ENCODE peak calls at places on chromosome 14, in five cellular contexts. T is mammary epithelial cell, X is right cardiac atrium, M is tibial artery, A is PC-9. O is an unnamed sample.

GRCh38 chr14:66228267-66228970 is 257.8 kb upstream of the CCDC196 start:
- DNase-seq in M (no peak), A (no peak), X (no peak), T (peak), O (no peak)

GRCh38 chr14:92403981-92404380 is 81.0 kb downstream of the SLC24A4 start:
- DNase-seq in A (no peak), T (no peak), X (no peak), M (no peak), O (no peak)

GRCh38 chr14:104900639-104901512 is 23.8 kb upstream of the PLD4 start:
- DNase-seq in X (no peak), M (no peak), A (no peak), T (no peak), O (no peak)

GRCh38 chr14:106509176-106509575 is 982.8 kb downstream of the TMEM121 start:
- DNase-seq in T (no peak), M (no peak), A (no peak), X (no peak), O (no peak)

GRCh38 chr14:54935958-54936357 is 33.3 kb upstream of the GCH1 start:
- DNase-seq in T (peak), A (no peak), M (no peak), X (no peak), O (no peak)

GRCh38 chr14:51419685-51420084 is 179.6 kb downstream of the TMX1 start:
- DNase-seq in X (no peak), M (no peak), T (no peak), A (no peak), O (no peak)

GRCh38 chr14:104130974-104131651 is 7.3 kb upstream of the KIF26A start:
- DNase-seq in X (peak), A (peak), T (no peak), M (no peak), O (no peak)

GRCh38 chr14:77268989-77269595 is 1.9 kb downstream of the NGB start:
- DNase-seq in X (no peak), A (no peak), T (peak), M (no peak), O (no peak)

GRCh38 chr14:88983755-88984154 is 159.3 kb downstream of the TTC8 start:
- DNase-seq in X (no peak), T (peak), A (no peak), M (no peak), O (no peak)

GRCh38 chr14:37376944-37377609 is 179.3 kb downstream of the MIPOL1 start:
- DNase-seq in M (no peak), T (no peak), A (no peak), X (no peak), O (no peak)

GRCh38 chr14:65331652-65332051 is 80.9 kb upstream of the FUT8 start:
- DNase-seq in T (no peak), M (no peak), A (no peak), X (no peak), O (no peak)

GRCh38 chr14:59582845-59583509 is 6.4 kb upstream of the CCDC175 start:
- DNase-seq in X (no peak), M (no peak), T (no peak), A (no peak), O (no peak)

GRCh38 chr14:75487155-75487671 is 35.1 kb upstream of the BATF start:
- DNase-seq in A (peak), M (no peak), X (no peak), T (peak), O (no peak)

GRCh38 chr14:79852975-79853374 is 358.3 kb downstream of the DIO2 start:
- DNase-seq in T (no peak), X (no peak), A (no peak), M (no peak), O (no peak)

GRCh38 chr14:93970589-93970966 is 5.8 kb downstream of the ASB2 start:
- DNase-seq in M (no peak), A (no peak), T (peak), X (peak), O (no peak)

GRCh38 chr14:93970967-93971634 is 5.3 kb downstream of the ASB2 start:
- DNase-seq in M (no peak), T (no peak), X (no peak), A (no peak), O (no peak)

GRCh38 chr14:93972618-93973205 is 3.7 kb downstream of the ASB2 start:
- DNase-seq in X (no peak), M (no peak), A (no peak), T (no peak), O (no peak)

GRCh38 chr14:93973607-93974006 is 2.8 kb downstream of the ASB2 start:
- DNase-seq in T (no peak), M (no peak), A (no peak), X (no peak), O (no peak)

DNA sequence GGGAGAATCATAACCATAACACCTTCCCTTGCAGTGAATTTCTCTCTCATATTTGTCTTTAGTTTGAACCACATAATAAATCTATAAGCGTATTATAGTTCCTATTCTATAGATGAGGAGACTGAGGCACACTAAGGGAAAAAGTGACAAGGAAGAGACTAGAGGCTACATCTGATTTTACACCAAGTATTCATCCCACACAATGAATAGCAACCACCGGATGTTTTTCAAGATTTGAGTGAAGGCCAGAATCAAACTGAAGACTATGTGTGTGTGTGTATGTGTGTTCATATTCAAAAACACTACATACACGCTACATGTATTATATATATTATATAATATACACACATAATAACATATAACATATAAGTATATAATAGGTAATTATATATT is 4.7 kb downstream of the ASB2 start:
- DNase-seq in A (no peak), X (no peak), M (no peak), T (no peak), O (no peak)
- H3K4me3 ChIP-seq in A (no peak), X (no peak), M (no peak), T (no peak), O (no peak)

GRCh38 chr14:97456497-97456896 is 659.3 kb downstream of the VRK1 start:
- DNase-seq in T (no peak), X (no peak), M (no peak), A (no peak), O (no peak)

GRCh38 chr14:97462081-97462480 is 664.9 kb downstream of the VRK1 start:
- DNase-seq in A (no peak), M (no peak), X (no peak), T (no peak), O (no peak)

GRCh38 chr14:97456958-97457357 is 659.8 kb downstream of the VRK1 start:
- DNase-seq in T (no peak), A (no peak), M (no peak), X (no peak), O (no peak)

GRCh38 chr14:97459180-97459579 is 662.0 kb downstream of the VRK1 start:
- DNase-seq in M (no peak), T (no peak), X (no peak), A (no peak), O (no peak)

DNA sequence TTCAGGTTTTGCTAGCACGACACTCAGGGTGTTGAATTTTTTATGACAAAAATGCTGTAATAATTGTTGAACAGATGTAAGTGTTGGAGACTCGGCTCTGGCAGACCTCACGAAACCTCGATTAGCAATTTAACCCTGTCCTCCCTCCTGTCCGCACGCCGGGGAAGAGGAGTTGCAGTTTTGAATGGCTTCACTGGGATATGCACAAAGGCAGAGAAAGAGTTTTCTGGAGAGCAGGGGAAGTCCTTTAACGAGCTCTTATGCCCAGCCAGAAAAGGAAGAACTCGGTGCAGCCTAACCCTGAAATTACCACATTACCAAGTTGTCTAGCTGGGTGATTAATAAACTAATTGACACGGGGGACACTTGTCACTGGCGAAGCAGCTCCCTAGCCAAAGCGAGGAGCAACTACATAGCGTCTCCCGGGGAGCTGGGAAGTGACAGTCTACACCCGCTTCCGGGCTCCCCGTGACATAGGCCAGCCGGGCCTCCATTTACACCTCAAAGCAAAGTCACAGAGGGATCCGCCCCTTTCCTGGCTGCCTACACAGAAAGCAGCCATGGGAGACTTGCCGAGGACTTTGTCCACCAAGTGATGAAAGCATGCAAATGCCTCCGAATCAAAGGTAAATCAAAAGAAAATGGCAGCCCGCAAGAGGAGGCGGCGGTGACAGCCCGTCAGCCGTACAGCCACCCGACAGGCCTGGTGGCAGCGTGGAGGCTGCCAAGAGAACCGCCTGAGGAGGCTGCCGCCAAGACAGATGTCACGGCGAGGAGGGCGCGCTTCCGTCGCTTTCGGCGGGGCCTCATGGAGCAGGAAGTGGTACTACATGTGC is 661.3 kb downstream of the VRK1 start:
- DNase-seq in X (peak), T (no peak), M (peak), A (no peak), O (no peak)
- H3K4me3 ChIP-seq in X (peak), T (no peak), M (peak), A (no peak), O (no peak)

GRCh38 chr14:58298880-58299664 is 717 bp downstream of the ARID4A start:
- DNase-seq in X (peak), T (no peak), M (peak), A (no peak), O (no peak)
- H3K4me3 ChIP-seq in X (peak), T (peak), M (peak), A (peak), O (peak)

GRCh38 chr14:87628129-87628528 is 364.9 kb downstream of the GALC start:
- DNase-seq in X (no peak), T (peak), A (no peak), M (peak), O (no peak)

GRCh38 chr14:87632796-87633195 is 360.2 kb downstream of the GALC start:
- DNase-seq in M (no peak), T (no peak), X (no peak), A (no peak), O (no peak)

GRCh38 chr14:87629788-87630187 is 363.2 kb downstream of the GALC start:
- DNase-seq in M (no peak), T (no peak), X (no peak), A (no peak), O (no peak)

DNA sequence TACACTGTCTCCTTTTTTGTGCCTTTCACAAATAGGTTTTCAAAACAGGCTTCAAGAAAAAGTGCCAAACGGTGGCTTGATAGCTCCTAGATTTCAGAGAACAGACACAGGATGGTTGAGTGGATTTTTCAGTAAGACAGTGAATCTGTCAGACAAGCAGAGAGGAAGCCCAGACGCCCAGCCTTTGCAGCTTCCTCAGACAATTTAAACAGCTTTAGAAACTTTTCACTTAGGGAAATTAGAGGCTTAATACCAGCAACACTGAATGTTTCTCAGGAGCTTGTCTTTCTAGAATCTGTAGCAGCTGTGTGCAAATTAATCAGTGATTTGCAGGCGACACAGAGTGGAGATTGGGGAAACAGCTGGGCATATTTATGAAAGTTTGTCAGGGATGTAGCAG is 362.2 kb downstream of the GALC start:
- DNase-seq in T (no peak), M (no peak), A (no peak), X (no peak), O (no peak)
- H3K4me3 ChIP-seq in T (no peak), M (no peak), A (no peak), X (no peak), O (no peak)

GRCh38 chr14:101541063-101541462 is 20.2 kb upstream of the DIO3 start:
- DNase-seq in T (no peak), X (peak), A (no peak), M (no peak), O (no peak)
- H3K4me3 ChIP-seq in T (no peak), X (no peak), A (no peak), M (no peak), O (no peak)

GRCh38 chr14:53526190-53526589 is 373.1 kb upstream of the DDHD1 start:
- DNase-seq in M (no peak), T (no peak), X (no peak), A (no peak), O (no peak)
- H3K4me3 ChIP-seq in M (no peak), T (no peak), X (no peak), A (no peak), O (no peak)